ENCODE peak calls at places on chromosomes 7 and 10, in six cellular contexts. V is colonic mucosa, A is HCT116, F is astrocyte, D is HepG2, K is SK-N-SH. B is an unnamed sample.

GRCh38 chr7:116652793-116653192 is 19.2 kb upstream of the MET start:
- DNase-seq in D (no peak), K (no peak), F (peak), V (no peak), A (no peak), B (peak)

GRCh38 chr10:88990528-88991160 is at the start of gene FAS:
- DNase-seq in V (peak), F (peak), D (peak), K (peak), A (peak), B (peak)

GRCh38 chr10:4998671-4999070 is 5.0 kb downstream of the AKR1C2 start:
- DNase-seq in A (no peak), K (no peak), V (no peak), F (no peak), D (no peak), B (no peak)

GRCh38 chr10:58712982-58713381 is 200.3 kb downstream of the BICC1 start:
- DNase-seq in D (no peak), K (no peak), A (peak), V (no peak), F (no peak), B (no peak)

GRCh38 chr10:104642311-104643022 is 1.4 kb downstream of the SORCS3 start:
- DNase-seq in K (peak), D (peak), A (no peak), V (peak), F (peak), B (peak)

GRCh38 chr10:29435809-29436501 is 147.1 kb downstream of the LYZL1 start:
- DNase-seq in F (peak), K (no peak), D (peak), V (no peak), A (no peak), B (peak)

GRCh38 chr7:143299840-143300239 is 11.7 kb downstream of the CASP2 start:
- DNase-seq in A (peak), D (peak), K (peak), F (no peak), V (peak), B (no peak)

GRCh38 chr7:124779194-124779593 is 13.6 kb upstream of the GPR37 start:
- DNase-seq in F (no peak), V (no peak), K (no peak), A (no peak), D (peak), B (no peak)

GRCh38 chr10:78215645-78216044 is 182.0 kb downstream of the RPS24 start:
- DNase-seq in D (no peak), A (no peak), V (peak), F (peak), K (no peak), B (peak)

GRCh38 chr10:97991875-97992274 is 38.5 kb downstream of the CRTAC1 start:
- DNase-seq in V (no peak), A (no peak), D (peak), K (no peak), F (peak), B (peak)

GRCh38 chr10:14010083-14010551 is 320.6 kb downstream of the FRMD4A start:
- DNase-seq in K (no peak), V (no peak), D (no peak), F (peak), A (no peak), B (peak)

GRCh38 chr10:128147669-128148068 is 21.4 kb upstream of the MKI67 start:
- DNase-seq in A (no peak), K (no peak), V (no peak), D (no peak), F (peak), B (peak)

GRCh38 chr10:79050896-79051555 is 17.7 kb upstream of the ZMIZ1 start:
- DNase-seq in F (no peak), D (no peak), V (peak), A (no peak), K (no peak), B (no peak)

GRCh38 chr7:154950992-154951391 is 51.9 kb downstream of the PAXIP1 start:
- DNase-seq in D (peak), A (no peak), V (no peak), F (no peak), K (no peak), B (no peak)

DNA sequence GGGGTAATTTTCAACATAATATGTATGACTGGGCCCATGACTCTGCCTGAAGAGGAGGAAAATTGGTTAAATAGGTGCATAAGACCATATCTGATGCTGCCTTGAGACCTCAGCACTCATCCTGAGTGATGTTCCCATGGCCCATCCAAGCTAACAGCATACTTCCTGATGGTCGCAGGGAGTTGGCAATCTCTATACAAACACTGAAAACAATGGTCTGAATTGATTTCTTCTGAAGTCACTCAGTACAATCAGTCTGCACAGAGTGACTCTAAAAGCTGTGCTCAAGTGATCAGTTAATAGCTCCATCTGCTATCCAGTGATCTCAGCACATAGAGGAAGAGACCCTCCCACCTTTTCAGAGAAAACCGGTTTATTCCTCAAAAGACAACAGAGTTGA is 3.9 kb downstream of the PPP1R17 start:
- DNase-seq in D (no peak), K (no peak), A (no peak), V (no peak), F (no peak), B (no peak)
- H3K9ac ChIP-seq in D (no peak), K (no peak), A (no peak), V (no peak), F (no peak), B (no peak)

GRCh38 chr7:74254858-74255379 is 720 bp upstream of the RFC2 start:
- DNase-seq in K (no peak), A (no peak), F (no peak), D (no peak), V (no peak), B (no peak)

GRCh38 chr7:74252893-74253292 is 1.3 kb downstream of the RFC2 start:
- DNase-seq in A (no peak), K (no peak), D (no peak), V (peak), F (no peak), B (no peak)

GRCh38 chr7:74253331-74253730 is 868 bp downstream of the RFC2 start:
- DNase-seq in F (no peak), V (no peak), D (no peak), A (no peak), K (no peak), B (no peak)

GRCh38 chr7:74256446-74257408 is 2.5 kb upstream of the RFC2 start:
- DNase-seq in F (peak), D (no peak), V (no peak), K (no peak), A (no peak), B (peak)

DNA sequence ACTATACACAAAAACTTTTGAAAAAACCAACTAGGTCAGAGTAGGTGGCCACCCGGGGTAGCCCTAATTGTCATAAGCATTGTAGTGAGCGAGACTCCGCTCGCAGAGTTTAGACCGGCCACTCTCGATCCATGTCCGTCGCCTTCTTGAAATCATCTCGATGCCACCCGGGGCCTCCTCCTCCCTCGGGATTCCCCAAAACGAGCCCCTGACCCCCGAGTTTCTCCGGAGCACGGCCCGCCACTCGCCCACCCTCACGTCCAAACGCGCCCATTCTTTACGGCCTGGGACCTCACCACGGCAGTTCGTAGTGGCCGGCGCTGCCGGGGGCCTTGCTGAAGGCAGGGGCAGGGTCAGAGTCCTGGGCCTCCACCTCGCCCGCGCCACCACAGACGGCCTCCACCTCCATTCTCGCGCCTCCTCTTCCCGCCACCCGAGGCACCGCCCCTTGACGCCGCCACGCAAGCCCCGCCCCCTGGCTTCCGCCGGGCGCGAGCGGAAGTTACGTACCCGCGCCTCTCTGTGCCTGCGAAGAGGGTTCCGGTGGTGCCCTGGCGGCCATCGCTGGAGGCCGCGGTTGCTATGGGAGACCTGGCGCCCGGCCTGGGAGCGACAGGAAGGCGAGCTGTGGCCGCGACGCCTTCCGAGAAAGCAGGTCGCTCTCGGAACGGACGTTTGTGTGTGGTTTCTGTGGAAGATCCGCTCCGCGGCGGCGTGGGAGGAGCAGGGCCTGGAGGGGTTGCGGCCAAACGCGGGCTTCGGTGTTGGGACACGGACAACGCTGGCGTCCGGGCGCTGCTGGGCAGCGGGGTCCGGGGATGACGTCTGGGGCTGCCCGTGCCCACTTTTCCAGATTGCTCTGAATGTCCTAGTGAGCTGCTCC is at the start of gene RFC2:
- DNase-seq in V (peak), F (peak), D (peak), A (peak), K (peak), B (peak)
- TF ChIP-seq CTCF in V (no peak), F (no peak), D (peak), A (no peak), K (no peak), B (peak)

DNA sequence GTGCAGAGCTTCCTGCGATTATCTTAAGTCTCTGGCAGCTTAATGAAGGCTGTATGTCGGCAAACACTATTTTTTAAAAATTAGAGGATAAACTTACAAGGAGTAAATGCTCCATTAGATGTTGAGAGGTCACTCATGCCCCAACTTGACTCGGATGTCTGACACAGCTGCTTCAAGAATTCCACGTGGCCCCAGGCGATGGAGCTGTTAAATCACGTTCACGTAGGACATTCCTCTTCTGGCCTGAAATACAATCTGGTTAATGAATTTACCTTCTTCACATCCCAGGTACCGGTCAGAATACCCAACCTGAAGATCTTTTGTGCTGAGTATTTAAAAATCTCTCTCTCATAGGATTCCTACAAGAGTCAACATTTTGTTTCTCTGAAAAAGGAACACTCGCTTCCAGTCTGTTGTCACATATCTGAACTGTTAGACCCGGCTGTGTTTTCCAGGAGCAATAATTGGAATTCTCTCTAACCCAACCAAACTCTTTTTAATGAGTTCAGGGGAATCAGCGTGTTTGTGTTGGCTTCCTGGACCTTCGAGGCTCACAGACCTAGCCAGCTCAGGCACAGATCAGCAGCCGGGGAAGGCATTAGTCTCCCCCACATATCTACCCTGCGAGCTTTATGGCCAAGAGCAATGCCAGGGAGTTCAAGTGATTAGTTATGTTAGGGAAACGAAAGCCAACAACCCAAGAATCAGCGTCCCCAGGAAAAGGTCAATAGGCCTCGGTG is 285.0 kb downstream of the FGFR2 start:
- DNase-seq in D (no peak), A (no peak), F (no peak), V (no peak), K (no peak), B (no peak)
- H3K9ac ChIP-seq in D (no peak), A (no peak), F (no peak), V (no peak), K (no peak), B (no peak)

DNA sequence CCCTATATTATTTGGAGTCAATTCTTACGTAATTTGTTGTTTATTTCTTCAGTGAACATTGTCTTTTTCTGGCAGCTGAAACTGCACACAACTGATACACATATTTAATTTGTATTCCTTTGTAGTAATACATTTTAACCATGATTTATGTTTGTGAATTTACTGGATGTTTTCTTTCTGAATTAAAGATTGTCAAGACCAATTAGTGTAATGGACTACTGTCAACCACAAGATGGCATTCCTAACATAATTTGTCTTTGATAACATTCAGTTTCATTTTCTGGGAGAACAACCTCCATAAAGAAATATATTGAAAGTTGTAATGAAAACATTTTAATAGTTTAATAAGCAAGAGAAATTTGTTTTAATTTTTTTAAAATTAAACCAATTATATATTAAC is 10.1 kb downstream of the THNSL1 start:
- DNase-seq in D (no peak), A (no peak), V (no peak), K (no peak), F (peak), B (peak)
- TF ChIP-seq CTCF in D (peak), A (peak), V (no peak), K (no peak), F (no peak), B (no peak)

GRCh38 chr10:111379521-111379920 is 302.7 kb downstream of the ADRA2A start:
- DNase-seq in V (no peak), F (no peak), D (no peak), A (no peak), K (no peak), B (no peak)
- H3K9ac ChIP-seq in V (no peak), F (no peak), D (no peak), A (no peak), K (no peak), B (no peak)

GRCh38 chr10:35236739-35237138 is 99.6 kb upstream of the CCNY start:
- DNase-seq in F (no peak), A (no peak), K (no peak), V (no peak), D (peak), B (peak)
- TF ChIP-seq CTCF in F (peak), A (peak), K (peak), V (no peak), D (peak), B (peak)

DNA sequence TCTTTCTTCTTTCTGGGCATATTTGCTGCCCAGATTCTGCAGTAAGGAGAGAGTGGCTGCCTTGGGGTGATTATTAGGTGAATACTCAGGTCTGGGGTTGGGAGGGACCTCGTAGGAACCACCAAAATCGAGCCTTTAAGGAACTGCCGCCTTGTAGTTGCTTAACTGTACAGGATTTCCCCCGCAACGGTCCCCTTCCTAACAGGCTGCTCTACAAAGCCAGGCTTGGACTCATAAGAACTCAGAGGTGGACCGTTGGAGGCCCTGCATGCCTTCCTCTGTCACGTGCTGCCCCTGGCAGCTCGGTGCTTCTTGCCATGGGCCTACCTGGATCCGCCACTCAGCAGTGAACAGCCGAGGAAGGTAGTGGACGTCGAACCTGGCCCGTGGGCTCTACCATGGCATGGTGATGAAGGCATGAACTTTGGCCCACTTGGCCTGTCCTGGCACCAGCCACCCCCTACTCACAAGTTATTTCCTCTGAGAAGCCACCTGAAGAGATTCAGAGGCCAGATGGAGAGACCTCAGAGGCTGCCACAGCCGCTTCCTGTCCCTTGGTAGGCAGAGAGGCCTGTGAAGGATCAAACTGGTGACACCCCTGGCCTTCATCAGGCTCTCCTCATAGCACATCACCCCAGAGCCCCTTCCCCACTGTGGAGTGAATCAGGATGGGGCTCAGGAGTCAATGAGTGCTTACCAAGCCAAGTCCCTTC is 54.6 kb downstream of the NOD1 start:
- DNase-seq in A (no peak), D (no peak), V (no peak), F (no peak), K (no peak), B (no peak)
- H3K9ac ChIP-seq in A (no peak), D (no peak), V (no peak), F (no peak), K (no peak), B (no peak)

GRCh38 chr7:34928560-34928959 is 108.7 kb downstream of the DPY19L1 start:
- DNase-seq in A (no peak), K (no peak), D (no peak), V (no peak), F (no peak), B (no peak)

GRCh38 chr7:34931739-34932138 is 105.5 kb downstream of the DPY19L1 start:
- DNase-seq in F (no peak), D (no peak), K (no peak), V (no peak), A (no peak), B (no peak)

DNA sequence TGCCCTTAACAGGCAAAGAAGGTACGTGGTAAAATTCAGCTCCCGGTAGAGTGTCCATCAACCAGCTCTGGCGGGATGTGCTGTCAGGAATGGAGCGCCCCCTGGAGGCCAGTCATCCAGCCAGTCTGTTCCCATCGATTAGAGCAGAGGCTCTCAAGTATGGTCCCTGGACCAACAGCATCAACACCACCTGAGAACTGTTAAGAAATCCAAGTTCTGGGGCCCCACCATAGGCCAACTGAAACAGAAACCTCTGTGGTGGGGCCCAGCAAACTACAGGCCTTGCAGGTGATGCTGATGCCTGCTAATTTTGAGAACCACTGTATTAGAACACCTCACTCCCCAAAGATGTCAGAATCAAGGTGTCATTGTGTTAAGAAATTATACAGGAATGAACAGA is 109.2 kb downstream of the DPY19L1 start:
- DNase-seq in F (no peak), K (peak), A (peak), D (peak), V (peak), B (peak)
- TF ChIP-seq CTCF in F (peak), K (peak), A (peak), D (peak), V (peak), B (peak)

DNA sequence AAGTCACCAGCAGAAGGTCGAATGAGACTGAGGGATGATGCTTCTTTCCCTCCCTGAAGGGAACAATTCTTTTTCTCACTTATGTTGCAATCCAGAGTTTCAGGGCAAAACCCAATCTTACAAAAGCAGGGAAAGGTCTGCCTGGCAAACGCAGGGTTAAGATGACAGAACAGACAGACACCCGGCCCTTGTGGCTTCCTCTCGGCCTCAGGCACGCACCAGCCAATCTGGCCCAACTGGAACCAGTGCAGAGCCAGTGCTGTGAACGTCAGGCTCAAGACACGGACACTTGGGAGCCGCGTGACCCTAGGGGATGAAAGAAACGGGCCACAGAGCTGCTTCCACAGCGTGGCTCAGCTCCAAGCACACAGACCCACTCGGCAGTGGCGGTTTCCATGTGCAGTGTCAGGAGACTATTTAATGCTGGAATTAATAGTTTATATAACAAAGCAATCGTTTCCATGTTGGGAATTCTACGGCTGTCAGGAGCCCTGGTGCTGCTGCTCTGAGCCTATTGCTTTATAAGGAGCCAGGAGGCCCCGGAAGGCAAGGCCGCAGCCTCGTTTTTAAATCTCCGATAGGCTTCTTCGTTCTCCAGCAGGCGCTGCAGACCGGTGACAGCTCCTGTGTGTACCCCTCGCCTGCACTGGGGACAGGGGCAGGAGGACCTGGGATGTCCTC is 198.4 kb downstream of the DIP2C start:
- DNase-seq in A (no peak), F (peak), D (no peak), K (peak), V (no peak), B (peak)
- H3K9ac ChIP-seq in A (no peak), F (peak), D (no peak), K (no peak), V (peak), B (peak)

GRCh38 chr10:485776-486572 is 203.5 kb downstream of the DIP2C start:
- DNase-seq in A (no peak), K (peak), F (no peak), V (peak), D (no peak), B (peak)
- TF ChIP-seq CTCF in A (no peak), K (no peak), F (no peak), V (no peak), D (no peak), B (no peak)